ENCODE peak calls at places on chromosome 13, in seven cellular contexts. One of them, this sample, is unnamed.

GRCh38 chr13:20387441-20387971 is 138.2 kb downstream of the CRYL1 start:
- DNase-seq in stimulated activated CD8-positive, alpha-beta memory T cell treated with anti-CD3 and anti-CD28 coated beads, Interleukin-2, amount 100 ng/mL, for 1 hour: no peak
- DNase-seq in stimulated activated CD4-positive, alpha-beta T cell treated with anti-CD3 and anti-CD28 coated beads, Interleukin-1b, Interleukin-23, amount 100 ng/mL, for 1 hour: no peak
- DNase-seq in cardiac muscle cell: no peak
- DNase-seq in NCI-H69: no peak
- DNase-seq in immature natural killer cell: no peak
- DNase-seq in EH: no peak
- DNase-seq in this sample: no peak

GRCh38 chr13:54750521-54750920 is 1721.9 kb downstream of the OLFM4 start:
- DNase-seq in stimulated activated CD8-positive, alpha-beta memory T cell treated with anti-CD3 and anti-CD28 coated beads, Interleukin-2, amount 100 ng/mL, for 1 hour: no peak
- DNase-seq in stimulated activated CD4-positive, alpha-beta T cell treated with anti-CD3 and anti-CD28 coated beads, Interleukin-1b, Interleukin-23, amount 100 ng/mL, for 1 hour: no peak
- DNase-seq in cardiac muscle cell: peak
- DNase-seq in NCI-H69: peak
- DNase-seq in immature natural killer cell: no peak
- DNase-seq in EH: no peak
- DNase-seq in this sample: no peak

GRCh38 chr13:19161308-19161707 is 20.3 kb downstream of the TUBA3C start:
- DNase-seq in stimulated activated CD8-positive, alpha-beta memory T cell treated with anti-CD3 and anti-CD28 coated beads, Interleukin-2, amount 100 ng/mL, for 1 hour: no peak
- DNase-seq in stimulated activated CD4-positive, alpha-beta T cell treated with anti-CD3 and anti-CD28 coated beads, Interleukin-1b, Interleukin-23, amount 100 ng/mL, for 1 hour: no peak
- DNase-seq in cardiac muscle cell: no peak
- DNase-seq in NCI-H69: no peak
- DNase-seq in immature natural killer cell: no peak
- DNase-seq in EH: no peak
- DNase-seq in this sample: no peak

GRCh38 chr13:29496241-29496712 is 99.2 kb downstream of the SLC7A1 start:
- DNase-seq in stimulated activated CD8-positive, alpha-beta memory T cell treated with anti-CD3 and anti-CD28 coated beads, Interleukin-2, amount 100 ng/mL, for 1 hour: no peak
- DNase-seq in stimulated activated CD4-positive, alpha-beta T cell treated with anti-CD3 and anti-CD28 coated beads, Interleukin-1b, Interleukin-23, amount 100 ng/mL, for 1 hour: no peak
- DNase-seq in cardiac muscle cell: no peak
- DNase-seq in NCI-H69: peak
- DNase-seq in immature natural killer cell: no peak
- DNase-seq in EH: no peak
- DNase-seq in this sample: peak

GRCh38 chr13:80276371-80277289 is 64.3 kb downstream of the SPRY2 start:
- DNase-seq in stimulated activated CD8-positive, alpha-beta memory T cell treated with anti-CD3 and anti-CD28 coated beads, Interleukin-2, amount 100 ng/mL, for 1 hour: no peak
- DNase-seq in stimulated activated CD4-positive, alpha-beta T cell treated with anti-CD3 and anti-CD28 coated beads, Interleukin-1b, Interleukin-23, amount 100 ng/mL, for 1 hour: no peak
- DNase-seq in cardiac muscle cell: no peak
- DNase-seq in NCI-H69: peak
- DNase-seq in immature natural killer cell: no peak
- DNase-seq in EH: peak
- DNase-seq in this sample: no peak

GRCh38 chr13:93848247-93848646 is 621.6 kb downstream of the GPC6 start:
- DNase-seq in stimulated activated CD8-positive, alpha-beta memory T cell treated with anti-CD3 and anti-CD28 coated beads, Interleukin-2, amount 100 ng/mL, for 1 hour: no peak
- DNase-seq in stimulated activated CD4-positive, alpha-beta T cell treated with anti-CD3 and anti-CD28 coated beads, Interleukin-1b, Interleukin-23, amount 100 ng/mL, for 1 hour: no peak
- DNase-seq in cardiac muscle cell: no peak
- DNase-seq in NCI-H69: no peak
- DNase-seq in immature natural killer cell: no peak
- DNase-seq in EH: no peak
- DNase-seq in this sample: no peak

GRCh38 chr13:27942972-27943371 is 23.2 kb downstream of the PDX1 start:
- DNase-seq in stimulated activated CD8-positive, alpha-beta memory T cell treated with anti-CD3 and anti-CD28 coated beads, Interleukin-2, amount 100 ng/mL, for 1 hour: no peak
- DNase-seq in stimulated activated CD4-positive, alpha-beta T cell treated with anti-CD3 and anti-CD28 coated beads, Interleukin-1b, Interleukin-23, amount 100 ng/mL, for 1 hour: no peak
- DNase-seq in cardiac muscle cell: no peak
- DNase-seq in NCI-H69: peak
- DNase-seq in immature natural killer cell: no peak
- DNase-seq in EH: no peak
- DNase-seq in this sample: no peak

GRCh38 chr13:21047591-21048282 is 13.6 kb downstream of the LATS2 start:
- DNase-seq in stimulated activated CD8-positive, alpha-beta memory T cell treated with anti-CD3 and anti-CD28 coated beads, Interleukin-2, amount 100 ng/mL, for 1 hour: no peak
- DNase-seq in stimulated activated CD4-positive, alpha-beta T cell treated with anti-CD3 and anti-CD28 coated beads, Interleukin-1b, Interleukin-23, amount 100 ng/mL, for 1 hour: no peak
- DNase-seq in cardiac muscle cell: no peak
- DNase-seq in NCI-H69: no peak
- DNase-seq in immature natural killer cell: no peak
- DNase-seq in EH: peak
- DNase-seq in this sample: no peak

GRCh38 chr13:40331802-40332201 is 334.6 kb downstream of the FOXO1 start:
- DNase-seq in stimulated activated CD8-positive, alpha-beta memory T cell treated with anti-CD3 and anti-CD28 coated beads, Interleukin-2, amount 100 ng/mL, for 1 hour: no peak
- DNase-seq in stimulated activated CD4-positive, alpha-beta T cell treated with anti-CD3 and anti-CD28 coated beads, Interleukin-1b, Interleukin-23, amount 100 ng/mL, for 1 hour: no peak
- DNase-seq in cardiac muscle cell: no peak
- DNase-seq in NCI-H69: no peak
- DNase-seq in immature natural killer cell: no peak
- DNase-seq in EH: no peak
- DNase-seq in this sample: no peak

GRCh38 chr13:92379371-92379770 is 847.2 kb upstream of the GPC6 start:
- DNase-seq in stimulated activated CD8-positive, alpha-beta memory T cell treated with anti-CD3 and anti-CD28 coated beads, Interleukin-2, amount 100 ng/mL, for 1 hour: no peak
- DNase-seq in stimulated activated CD4-positive, alpha-beta T cell treated with anti-CD3 and anti-CD28 coated beads, Interleukin-1b, Interleukin-23, amount 100 ng/mL, for 1 hour: no peak
- DNase-seq in cardiac muscle cell: no peak
- DNase-seq in NCI-H69: peak
- DNase-seq in immature natural killer cell: no peak
- DNase-seq in EH: no peak
- DNase-seq in this sample: no peak

GRCh38 chr13:114130708-114131580 is 1.5 kb downstream of the RASA3 start:
- DNase-seq in stimulated activated CD8-positive, alpha-beta memory T cell treated with anti-CD3 and anti-CD28 coated beads, Interleukin-2, amount 100 ng/mL, for 1 hour: peak
- DNase-seq in stimulated activated CD4-positive, alpha-beta T cell treated with anti-CD3 and anti-CD28 coated beads, Interleukin-1b, Interleukin-23, amount 100 ng/mL, for 1 hour: peak
- DNase-seq in cardiac muscle cell: peak
- DNase-seq in NCI-H69: no peak
- DNase-seq in immature natural killer cell: peak
- DNase-seq in EH: peak
- DNase-seq in this sample: peak

GRCh38 chr13:112573710-112574109 is 14.2 kb downstream of the TUBGCP3 start:
- DNase-seq in stimulated activated CD8-positive, alpha-beta memory T cell treated with anti-CD3 and anti-CD28 coated beads, Interleukin-2, amount 100 ng/mL, for 1 hour: no peak
- DNase-seq in stimulated activated CD4-positive, alpha-beta T cell treated with anti-CD3 and anti-CD28 coated beads, Interleukin-1b, Interleukin-23, amount 100 ng/mL, for 1 hour: no peak
- DNase-seq in cardiac muscle cell: no peak
- DNase-seq in NCI-H69: no peak
- DNase-seq in immature natural killer cell: no peak
- DNase-seq in EH: no peak
- DNase-seq in this sample: no peak

GRCh38 chr13:113666324-113666660 is 727 bp upstream of the GRK1 start:
- DNase-seq in stimulated activated CD8-positive, alpha-beta memory T cell treated with anti-CD3 and anti-CD28 coated beads, Interleukin-2, amount 100 ng/mL, for 1 hour: no peak
- DNase-seq in stimulated activated CD4-positive, alpha-beta T cell treated with anti-CD3 and anti-CD28 coated beads, Interleukin-1b, Interleukin-23, amount 100 ng/mL, for 1 hour: no peak
- DNase-seq in cardiac muscle cell: no peak
- DNase-seq in NCI-H69: no peak
- DNase-seq in immature natural killer cell: no peak
- DNase-seq in EH: no peak
- DNase-seq in this sample: no peak

GRCh38 chr13:79646880-79647279 is 165.9 kb downstream of the NDFIP2 start:
- DNase-seq in stimulated activated CD8-positive, alpha-beta memory T cell treated with anti-CD3 and anti-CD28 coated beads, Interleukin-2, amount 100 ng/mL, for 1 hour: no peak
- DNase-seq in stimulated activated CD4-positive, alpha-beta T cell treated with anti-CD3 and anti-CD28 coated beads, Interleukin-1b, Interleukin-23, amount 100 ng/mL, for 1 hour: no peak
- DNase-seq in cardiac muscle cell: no peak
- DNase-seq in NCI-H69: no peak
- DNase-seq in immature natural killer cell: no peak
- DNase-seq in EH: no peak
- DNase-seq in this sample: no peak